ENCODE peak calls at places on chromosomes 7 and 10, in nine cellular contexts. P is neural progenitor cell; K is H1; Z is COR-L47; Q is stimulated activated CD4-positive, alpha-beta T cell treated with anti-CD3 and anti-CD28 coated beads, Interleukin-12 subunit alpha, Interleukin-12 subunit beta, amount 100 ng/mL, for 48 hours; F is NCI-H1417; C is AG08395; N is naive B cell; T is NCI-H510A. B is an unnamed sample.

GRCh38 chr10:68208424-68209042 is 23.4 kb downstream of the ATOH7 start:
- DNase-seq in F (peak), P (peak), N (no peak), C (peak), K (peak), Q (no peak), T (peak), Z (peak), B (peak)

GRCh38 chr7:88020953-88021650 is 87.1 kb downstream of the ADAM22 start:
- DNase-seq in C (no peak), P (no peak), Z (no peak), K (no peak), F (no peak), T (no peak), N (no peak), Q (no peak), B (no peak)

GRCh38 chr10:52771534-52772455 is 789 bp downstream of the MBL2 start:
- DNase-seq in P (no peak), F (no peak), C (peak), N (no peak), T (no peak), K (no peak), Q (no peak), Z (no peak), B (no peak)

GRCh38 chr7:93307131-93307660 is 75.0 kb downstream of the VPS50 start:
- DNase-seq in Q (no peak), P (no peak), K (no peak), T (no peak), F (no peak), Z (no peak), N (no peak), C (peak), B (no peak)

GRCh38 chr10:122525788-122526187 is 34.8 kb upstream of the DMBT1 start:
- DNase-seq in N (no peak), F (no peak), P (no peak), K (no peak), Q (no peak), C (no peak), T (no peak), Z (no peak), B (peak)

GRCh38 chr10:133176546-133176945 is 16.5 kb downstream of the KNDC1 start:
- DNase-seq in N (no peak), F (no peak), K (no peak), T (no peak), P (no peak), Z (no peak), Q (no peak), C (no peak), B (no peak)

GRCh38 chr7:159067870-159068787 is 76.5 kb downstream of the VIPR2 start:
- DNase-seq in P (no peak), F (no peak), K (no peak), T (no peak), Z (no peak), Q (no peak), N (no peak), C (no peak), B (no peak)

GRCh38 chr10:17383801-17384445 is 70.5 kb downstream of the ST8SIA6 start:
- DNase-seq in F (no peak), T (no peak), Q (no peak), P (no peak), N (no peak), Z (no peak), C (no peak), K (no peak), B (no peak)

GRCh38 chr10:43315535-43316245 is 48.8 kb upstream of the RASGEF1A start:
- DNase-seq in T (no peak), C (no peak), N (no peak), F (no peak), Z (no peak), P (peak), Q (no peak), K (no peak), B (no peak)

GRCh38 chr10:71708301-71708703 is 11.3 kb downstream of the C10orf105 start:
- DNase-seq in Z (no peak), Q (peak), T (no peak), C (peak), K (peak), N (peak), P (peak), F (peak), B (no peak)

GRCh38 chr7:142853739-142854504 is 954 bp upstream of the EPHB6 start:
- DNase-seq in P (peak), T (no peak), N (peak), C (peak), F (peak), K (peak), Z (peak), Q (peak), B (peak)

GRCh38 chr10:17113346-17113745 is 16.3 kb downstream of the CUBN start:
- DNase-seq in C (no peak), F (no peak), K (no peak), T (no peak), Z (no peak), Q (no peak), P (no peak), N (no peak), B (no peak)

GRCh38 chr10:114399576-114399975 is 4.7 kb downstream of the AFAP1L2 start:
- DNase-seq in Z (no peak), Q (no peak), C (no peak), P (no peak), F (no peak), K (no peak), T (no peak), N (no peak), B (no peak)

GRCh38 chr10:16967866-16968721 is 150.9 kb upstream of the RSU1 start:
- DNase-seq in Q (no peak), T (no peak), K (peak), P (peak), Z (no peak), C (peak), F (no peak), N (no peak), B (no peak)

GRCh38 chr10:111089293-111089692 is 12.5 kb downstream of the ADRA2A start:
- DNase-seq in Q (no peak), Z (no peak), F (no peak), C (no peak), T (no peak), N (no peak), P (no peak), K (no peak), B (no peak)

B was measured in SHP77.